ENCODE peak calls at places on chromosomes 1 and 21, in four cellular contexts. J is CD14-positive monocyte, Z is Ammon's horn, Y is LHCN-M2. W is an unnamed sample.

GRCh38 chr1:46097149-46097472 is 35.3 kb downstream of the PIK3R3 start:
- DNase-seq in J (no peak), Y (no peak), Z (no peak), W (no peak)

GRCh38 chr1:155877945-155878344 is 18.6 kb downstream of the SYT11 start:
- DNase-seq in J (no peak), Z (no peak), Y (no peak), W (no peak)

GRCh38 chr1:227753999-227754764 is 18.9 kb downstream of the SNAP47 start:
- DNase-seq in Y (peak), J (no peak), Z (peak), W (no peak)

GRCh38 chr1:40315795-40316594 is 1.1 kb downstream of the COL9A2 start:
- DNase-seq in Z (peak), Y (no peak), J (no peak), W (peak)

GRCh38 chr1:153231363-153231762 is 14.0 kb downstream of the PRR9 start:
- DNase-seq in J (no peak), Z (no peak), Y (no peak), W (no peak)

GRCh38 chr1:81548918-81549587 is 251.7 kb upstream of the ADGRL2 start:
- DNase-seq in Y (no peak), J (no peak), Z (no peak), W (no peak)

GRCh38 chr1:71422221-71422620 is 341.4 kb upstream of the ZRANB2 start:
- DNase-seq in Z (no peak), Y (no peak), J (no peak), W (no peak)

GRCh38 chr1:177278626-177279390 is 108.0 kb downstream of the BRINP2 start:
- DNase-seq in Y (peak), J (no peak), Z (no peak), W (peak)

GRCh38 chr1:34371829-34372532 is 195.3 kb downstream of the C1orf94 start:
- DNase-seq in J (no peak), Z (no peak), Y (no peak), W (no peak)

GRCh38 chr21:45132841-45133573 is 58.6 kb downstream of the ADARB1 start:
- DNase-seq in Z (peak), Y (no peak), J (no peak), W (no peak)

GRCh38 chr1:232376632-232377493 is 253.1 kb downstream of the SIPA1L2 start:
- DNase-seq in Z (no peak), J (no peak), Y (no peak), W (no peak)

GRCh38 chr1:154353460-154353904 is 28.2 kb downstream of the ATP8B2 start:
- DNase-seq in J (peak), Z (no peak), Y (peak), W (no peak)

GRCh38 chr21:45376459-45377324 is 28.3 kb upstream of the COL18A1 start:
- DNase-seq in Z (no peak), Y (no peak), J (peak), W (peak)

GRCh38 chr1:57252597-57253306 is 171.1 kb downstream of the DAB1 start:
- DNase-seq in Y (no peak), Z (no peak), J (no peak), W (no peak)